ENCODE peak calls at places on chromosome 14, in six cellular contexts. L is cardiac fibroblast; Q is activated B cell treated with CpG ODN at 0.5 μM for 24 hours; T is GM04504; J is occipital lobe; V is activated effector memory CD4-positive, alpha-beta T cell treated with anti-CD3 and anti-CD28 coated beads, Interleukin-2, amount 50 U/mL, for 16 hours. S is an unnamed sample.

GRCh38 chr14:67456732-67457131 is 31.8 kb downstream of the TMEM229B start:
- DNase-seq in L (no peak), Q (no peak), T (no peak), J (no peak), V (no peak), S (no peak)

GRCh38 chr14:67487937-67488893 is at the start of gene TMEM229B:
- DNase-seq in L (no peak), Q (peak; percentile 84), T (peak; percentile 10), J (no peak), V (peak; percentile 86), S (no peak)

GRCh38 chr14:50233335-50234250 is 2.2 kb upstream of the SOS2 start:
- DNase-seq in L (no peak), Q (no peak), T (no peak), J (no peak), V (peak; percentile 74), S (no peak)

GRCh38 chr14:79011091-79011919 is 841.1 kb downstream of the NRXN3 start:
- DNase-seq in L (peak; percentile 58), Q (no peak), T (peak; percentile 38), J (no peak), V (no peak), S (no peak)

GRCh38 chr14:85437143-85437542 is 92.8 kb upstream of the FLRT2 start:
- DNase-seq in L (no peak), Q (no peak), T (peak; percentile 26), J (no peak), V (no peak), S (no peak)

GRCh38 chr14:61479746-61480502 is 158.5 kb downstream of the PRKCH start:
- DNase-seq in L (peak; percentile 51), Q (no peak), T (no peak), J (no peak), V (peak; percentile 60), S (no peak)

GRCh38 chr14:30227871-30228270 is 300.2 kb upstream of the PRKD1 start:
- DNase-seq in L (peak; percentile 68), Q (no peak), T (no peak), J (no peak), V (no peak), S (no peak)

GRCh38 chr14:26773906-26774593 is 176.2 kb upstream of the NOVA1 start:
- DNase-seq in L (peak; percentile 26), Q (no peak), T (no peak), J (no peak), V (no peak), S (no peak)

GRCh38 chr14:54329082-54329695 is 67.6 kb upstream of the CDKN3 start:
- DNase-seq in L (peak; percentile 87), Q (no peak), T (peak; percentile 17), J (no peak), V (no peak), S (no peak)

GRCh38 chr14:70753518-70753953 is 55.8 kb downstream of the MAP3K9 start:
- DNase-seq in L (no peak), Q (no peak), T (no peak), J (no peak), V (no peak), S (no peak)

GRCh38 chr14:22715890-22716289 is 50.6 kb upstream of the OXA1L start:
- DNase-seq in L (no peak), Q (no peak), T (no peak), J (no peak), V (no peak), S (no peak)

GRCh38 chr14:97458302-97459137 is 661.3 kb downstream of the VRK1 start:
- DNase-seq in L (no peak), Q (no peak), T (no peak), J (no peak), V (peak; percentile 92), S (no peak)

GRCh38 chr14:67260965-67261364 is 19.7 kb downstream of the PALS1 start:
- DNase-seq in L (no peak), Q (no peak), T (no peak), J (no peak), V (no peak), S (no peak)

GRCh38 chr14:99651953-99652746 is 7.2 kb downstream of the HHIPL1 start:
- DNase-seq in L (no peak), Q (no peak), T (no peak), J (no peak), V (no peak), S (no peak)

GRCh38 chr14:80978403-80978802 is 23.0 kb downstream of the TSHR start:
- DNase-seq in L (no peak), Q (no peak), T (no peak), J (no peak), V (peak; percentile 70), S (no peak)

GRCh38 chr14:76950043-76951020 is 78.2 kb downstream of the IRF2BPL start:
- DNase-seq in L (peak; percentile 76), Q (no peak), T (no peak), J (no peak), V (no peak), S (no peak)

GRCh38 chr14:99946652-99947489 is 118.4 kb upstream of the EVL start:
- DNase-seq in L (peak; percentile 14), Q (peak; percentile 40), T (no peak), J (no peak), V (peak; percentile 86), S (no peak)

GRCh38 chr14:103023881-103024473 is 33.4 kb downstream of the CDC42BPB start:
- DNase-seq in L (peak; percentile 69), Q (no peak), T (no peak), J (no peak), V (no peak), S (no peak)

GRCh38 chr14:64501326-64502171 is 2.1 kb downstream of the ZBTB25 start:
- DNase-seq in L (peak; percentile 87), Q (no peak), T (peak; percentile 62), J (no peak), V (peak; percentile 66), S (no peak)

GRCh38 chr14:32413967-32414640 is 85.0 kb downstream of the AKAP6 start:
- DNase-seq in L (no peak), Q (no peak), T (no peak), J (no peak), V (no peak), S (no peak)

GRCh38 chr14:69996197-69996596 is 117.0 kb downstream of the SMOC1 start:
- DNase-seq in L (peak; percentile 22), Q (no peak), T (no peak), J (no peak), V (no peak), S (no peak)

GRCh38 chr14:102510616-102511520 is 1.3 kb upstream of the ANKRD9 start:
- DNase-seq in L (no peak), Q (no peak), T (no peak), J (no peak), V (no peak), S (no peak)

GRCh38 chr14:20499108-20499507 is 6.2 kb upstream of the RNASE10 start:
- DNase-seq in L (no peak), Q (no peak), T (no peak), J (no peak), V (no peak), S (no peak)

GRCh38 chr14:90521121-90521929 is 124.5 kb downstream of the CALM1 start:
- DNase-seq in L (peak; percentile 26), Q (no peak), T (no peak), J (no peak), V (no peak), S (peak; percentile 23)

GRCh38 chr14:35875296-35875695 is 49.2 kb downstream of the BRMS1L start:
- DNase-seq in L (peak; percentile 51), Q (no peak), T (no peak), J (no peak), V (no peak), S (no peak)

GRCh38 chr14:78700236-78700635 is 530.1 kb downstream of the NRXN3 start:
- DNase-seq in L (no peak), Q (no peak), T (no peak), J (no peak), V (no peak), S (no peak)

GRCh38 chr14:82398313-82398712 is 864.7 kb upstream of the SEL1L start:
- DNase-seq in L (no peak), Q (no peak), T (no peak), J (no peak), V (no peak), S (no peak)

GRCh38 chr14:61662437-61663311 is 32.6 kb upstream of the HIF1A start:
- DNase-seq in L (peak; percentile 78), Q (peak; percentile 26), T (no peak), J (no peak), V (peak; percentile 75), S (no peak)

GRCh38 chr14:30985796-30986195 is 39.7 kb upstream of the AP4S1 start:
- DNase-seq in L (no peak), Q (no peak), T (no peak), J (no peak), V (no peak), S (no peak)

GRCh38 chr14:69105326-69105725 is 47.6 kb downstream of the DCAF5 start:
- DNase-seq in L (peak; percentile 73), Q (no peak), T (no peak), J (no peak), V (no peak), S (no peak)

GRCh38 chr14:51730094-51730493 is 78.4 kb downstream of the FRMD6 start:
- DNase-seq in L (no peak), Q (no peak), T (no peak), J (no peak), V (no peak), S (no peak)

GRCh38 chr14:102768223-102769048 is 8.8 kb upstream of the TRAF3 start:
- DNase-seq in L (no peak), Q (peak; percentile 46), T (no peak), J (no peak), V (no peak), S (no peak)

GRCh38 chr14:101865288-101865687 is 99.1 kb upstream of the DYNC1H1 start:
- DNase-seq in L (no peak), Q (no peak), T (no peak), J (no peak), V (no peak), S (no peak)

GRCh38 chr14:68463705-68464104 is 329.2 kb downstream of the ZFP36L1 start:
- DNase-seq in L (no peak), Q (no peak), T (no peak), J (no peak), V (no peak), S (no peak)

GRCh38 chr14:74620497-74620921 is 8.5 kb upstream of the LTBP2 start:
- DNase-seq in L (peak; percentile 67), Q (no peak), T (peak; percentile 83), J (no peak), V (no peak), S (no peak)